ENCODE peak calls at places on chromosomes 13 and 19, in four cellular contexts. One of them, this sample, is unnamed.

GRCh38 chr19:17889609-17890214 is 18.0 kb downstream of the SLC5A5 start:
- DNase-seq in astrocyte of the cerebellum: peak; percentile 32
- DNase-seq in KG1: peak; percentile 10
- DNase-seq in NCI-H82: no peak
- DNase-seq in this sample: no peak

GRCh38 chr13:33761744-33762143 is 56.2 kb upstream of the RFC3 start:
- DNase-seq in KG1: no peak
- DNase-seq in NCI-H82: peak; percentile 50
- DNase-seq in astrocyte of the cerebellum: peak; percentile 20
- DNase-seq in this sample: no peak

GRCh38 chr19:45499196-45500180 is 1.2 kb downstream of the PPM1N start:
- DNase-seq in NCI-H82: peak; percentile 99
- DNase-seq in KG1: no peak
- DNase-seq in astrocyte of the cerebellum: no peak
- DNase-seq in this sample: no peak

GRCh38 chr13:31064636-31065035 is 97.1 kb downstream of the HSPH1 start:
- DNase-seq in KG1: no peak
- DNase-seq in astrocyte of the cerebellum: no peak
- DNase-seq in NCI-H82: no peak
- DNase-seq in this sample: no peak

GRCh38 chr19:31350693-31351211 is 1.5 kb upstream of the TSHZ3 start:
- DNase-seq in KG1: no peak
- DNase-seq in NCI-H82: peak; percentile 57
- DNase-seq in astrocyte of the cerebellum: no peak
- DNase-seq in this sample: no peak

GRCh38 chr19:40284501-40285352 is at the start of gene AKT2:
- DNase-seq in astrocyte of the cerebellum: no peak
- DNase-seq in NCI-H82: peak; percentile 90
- DNase-seq in KG1: peak; percentile 61
- DNase-seq in this sample: no peak

GRCh38 chr13:104691765-104692164 is 1625.5 kb upstream of the SLC10A2 start:
- DNase-seq in NCI-H82: no peak
- DNase-seq in astrocyte of the cerebellum: no peak
- DNase-seq in KG1: no peak
- DNase-seq in this sample: no peak

GRCh38 chr13:48942131-48942530 is 33.6 kb upstream of the FNDC3A start:
- DNase-seq in astrocyte of the cerebellum: no peak
- DNase-seq in NCI-H82: no peak
- DNase-seq in KG1: no peak
- DNase-seq in this sample: no peak

GRCh38 chr13:73809561-73809960 is 324.6 kb downstream of the KLF12 start:
- DNase-seq in KG1: no peak
- DNase-seq in NCI-H82: no peak
- DNase-seq in astrocyte of the cerebellum: peak; percentile 28
- DNase-seq in this sample: no peak

GRCh38 chr19:4374451-4375163 is 25.7 kb downstream of the SH3GL1 start:
- DNase-seq in NCI-H82: no peak
- DNase-seq in KG1: no peak
- DNase-seq in astrocyte of the cerebellum: no peak
- DNase-seq in this sample: peak; percentile 95

GRCh38 chr19:20167020-20167644 is at the start of gene ZNF486:
- DNase-seq in astrocyte of the cerebellum: peak; percentile 87
- DNase-seq in NCI-H82: peak; percentile 86
- DNase-seq in KG1: peak; percentile 93
- DNase-seq in this sample: peak; percentile 94

GRCh38 chr19:29245221-29245620 is 32.3 kb upstream of the UQCRFS1 start:
- DNase-seq in astrocyte of the cerebellum: no peak
- DNase-seq in KG1: no peak
- DNase-seq in NCI-H82: no peak
- DNase-seq in this sample: no peak

GRCh38 chr13:102914629-102914935 is 68.8 kb downstream of the ERCC5 start:
- DNase-seq in KG1: no peak
- DNase-seq in NCI-H82: peak; percentile 18
- DNase-seq in astrocyte of the cerebellum: no peak
- DNase-seq in this sample: no peak

GRCh38 chr19:10520652-10521318 is 3.5 kb upstream of the S1PR5 start:
- DNase-seq in NCI-H82: no peak
- DNase-seq in KG1: no peak
- DNase-seq in astrocyte of the cerebellum: no peak
- DNase-seq in this sample: no peak

GRCh38 chr13:27658569-27658968 is 36.9 kb downstream of the POLR1D start:
- DNase-seq in KG1: no peak
- DNase-seq in astrocyte of the cerebellum: no peak
- DNase-seq in NCI-H82: no peak
- DNase-seq in this sample: no peak

GRCh38 chr13:27053235-27053884 is 118.3 kb downstream of the USP12 start:
- DNase-seq in NCI-H82: peak; percentile 15
- DNase-seq in astrocyte of the cerebellum: no peak
- DNase-seq in KG1: no peak
- DNase-seq in this sample: no peak

GRCh38 chr19:35518313-35518712 is 4.9 kb upstream of the DMKN start:
- DNase-seq in astrocyte of the cerebellum: peak; percentile 73
- DNase-seq in NCI-H82: no peak
- DNase-seq in KG1: no peak
- DNase-seq in this sample: no peak

This sample was measured in mesenteric fat pad.